ENCODE peak calls at places on chromosomes 6 and 20, in six cellular contexts. Q is A549, Z is IMR-90, P is aorta, O is astrocyte, W is mesendoderm. B is an unnamed sample.

GRCh38 chr20:9503530-9504251 is 10.7 kb upstream of the LAMP5 start:
- DNase-seq in Q (no peak), Z (peak; percentile 45), P (no peak), O (peak; percentile 61), W (peak; percentile 52), B (no peak)

GRCh38 chr6:105469951-105470350 is 67.1 kb upstream of the PREP start:
- DNase-seq in Q (no peak), Z (no peak), P (no peak), O (no peak), W (no peak), B (no peak)

GRCh38 chr20:63740070-63740500 is 509 bp downstream of the SLC2A4RG start:
- DNase-seq in Q (peak; percentile 45), Z (peak; percentile 7), P (peak; percentile 86), O (no peak), W (peak; percentile 44), B (no peak)

GRCh38 chr6:77403424-77403823 is 59.9 kb downstream of the HTR1B start:
- DNase-seq in Q (no peak), Z (peak; percentile 55), P (no peak), O (peak; percentile 10), W (peak; percentile 71), B (no peak)

GRCh38 chr6:16810411-16810810 is 49.2 kb upstream of the ATXN1 start:
- DNase-seq in Q (no peak), Z (no peak), P (no peak), O (no peak), W (no peak), B (no peak)

GRCh38 chr6:143268439-143268838 is 182.1 kb downstream of the ADAT2 start:
- DNase-seq in Q (no peak), Z (no peak), P (no peak), O (no peak), W (no peak), B (no peak)

GRCh38 chr20:10113746-10114145 is 79.0 kb downstream of the ANKEF1 start:
- DNase-seq in Q (no peak), Z (no peak), P (no peak), O (peak; percentile 48), W (no peak), B (no peak)

GRCh38 chr20:36145877-36146707 is 8.4 kb upstream of the EPB41L1 start:
- DNase-seq in Q (no peak), Z (peak; percentile 44), P (no peak), O (peak; percentile 23), W (no peak), B (no peak)

GRCh38 chr6:86255973-86256372 is 613.3 kb upstream of the SYNCRIP start:
- DNase-seq in Q (no peak), Z (no peak), P (no peak), O (no peak), W (no peak), B (no peak)

GRCh38 chr6:137950581-137950980 is 83.5 kb downstream of the TNFAIP3 start:
- DNase-seq in Q (no peak), Z (no peak), P (no peak), O (no peak), W (no peak), B (no peak)

GRCh38 chr20:62413896-62414481 is 6.9 kb upstream of the CABLES2 start:
- DNase-seq in Q (peak; percentile 47), Z (no peak), P (no peak), O (no peak), W (no peak), B (no peak)

GRCh38 chr6:71197770-71198169 is 90.8 kb upstream of the OGFRL1 start:
- DNase-seq in Q (no peak), Z (peak; percentile 81), P (no peak), O (peak; percentile 90), W (no peak), B (no peak)

GRCh38 chr20:62994850-62995249 is 11.9 kb downstream of the BHLHE23 start:
- DNase-seq in Q (no peak), Z (no peak), P (no peak), O (no peak), W (no peak), B (no peak)

GRCh38 chr6:147507162-147508072 is 1.1 kb upstream of the SAMD5 start:
- DNase-seq in Q (peak; percentile 20), Z (no peak), P (no peak), O (no peak), W (peak; percentile 30), B (no peak)

GRCh38 chr6:26075063-26075717 is 12.0 kb upstream of the HFE start:
- DNase-seq in Q (no peak), Z (no peak), P (no peak), O (no peak), W (peak; percentile 64), B (no peak)

GRCh38 chr6:42100029-42100901 is 42.2 kb downstream of the C6orf132 start:
- DNase-seq in Q (no peak), Z (peak; percentile 84), P (no peak), O (peak; percentile 67), W (no peak), B (peak; percentile 26)

GRCh38 chr6:89688328-89688727 is 49.8 kb upstream of the LYRM2 start:
- DNase-seq in Q (no peak), Z (no peak), P (no peak), O (no peak), W (no peak), B (no peak)

GRCh38 chr6:14344486-14344885 is 226.9 kb downstream of the CD83 start:
- DNase-seq in Q (no peak), Z (no peak), P (no peak), O (no peak), W (no peak), B (no peak)

GRCh38 chr6:41712651-41713103 is 22.7 kb downstream of the TFEB start:
- DNase-seq in Q (peak; percentile 81), Z (no peak), P (peak; percentile 87), O (no peak), W (no peak), B (no peak)

GRCh38 chr6:127225497-127225896 is 41.2 kb upstream of the RNF146 start:
- DNase-seq in Q (no peak), Z (no peak), P (no peak), O (no peak), W (peak; percentile 10), B (no peak)

GRCh38 chr20:22630698-22631097 is 46.3 kb upstream of the FOXA2 start:
- DNase-seq in Q (no peak), Z (no peak), P (no peak), O (no peak), W (no peak), B (no peak)

GRCh38 chr6:153131037-153131981 is at the start of gene RGS17:
- DNase-seq in Q (peak; percentile 65), Z (peak; percentile 73), P (peak; percentile 89), O (peak; percentile 55), W (peak; percentile 87), B (peak; percentile 44)

GRCh38 chr6:132131351-132131750 is 180.2 kb upstream of the CCN2 start:
- DNase-seq in Q (no peak), Z (no peak), P (no peak), O (no peak), W (no peak), B (no peak)

GRCh38 chr6:33297956-33298772 is 578 bp downstream of the RGL2 start:
- DNase-seq in Q (peak; percentile 76), Z (peak; percentile 75), P (peak; percentile 86), O (peak; percentile 68), W (peak; percentile 97), B (no peak)

GRCh38 chr6:33301877-33302276 is 3.1 kb upstream of the RGL2 start:
- DNase-seq in Q (no peak), Z (no peak), P (no peak), O (no peak), W (no peak), B (no peak)

GRCh38 chr6:33297406-33297955 is 1.3 kb downstream of the RGL2 start:
- DNase-seq in Q (no peak), Z (no peak), P (no peak), O (no peak), W (peak; percentile 87), B (no peak)

GRCh38 chr6:33298773-33299236 is at the start of gene RGL2:
- DNase-seq in Q (no peak), Z (peak; percentile 33), P (peak; percentile 96), O (no peak), W (no peak), B (no peak)

GRCh38 chr6:33299237-33299944 is 649 bp upstream of the RGL2 start:
- DNase-seq in Q (peak; percentile 74), Z (peak; percentile 88), P (peak; percentile 97), O (peak; percentile 82), W (peak; percentile 95), B (peak; percentile 77)
- H3K27ac ChIP-seq in Q (peak overlapping the region; percentile 72), Z (peak overlapping the region; percentile 87), P (peak overlapping the region; percentile 84), O (peak overlapping the region; percentile 87), W (peak overlapping the region; percentile 99), B (peak overlapping the region; percentile 98)

DNA sequence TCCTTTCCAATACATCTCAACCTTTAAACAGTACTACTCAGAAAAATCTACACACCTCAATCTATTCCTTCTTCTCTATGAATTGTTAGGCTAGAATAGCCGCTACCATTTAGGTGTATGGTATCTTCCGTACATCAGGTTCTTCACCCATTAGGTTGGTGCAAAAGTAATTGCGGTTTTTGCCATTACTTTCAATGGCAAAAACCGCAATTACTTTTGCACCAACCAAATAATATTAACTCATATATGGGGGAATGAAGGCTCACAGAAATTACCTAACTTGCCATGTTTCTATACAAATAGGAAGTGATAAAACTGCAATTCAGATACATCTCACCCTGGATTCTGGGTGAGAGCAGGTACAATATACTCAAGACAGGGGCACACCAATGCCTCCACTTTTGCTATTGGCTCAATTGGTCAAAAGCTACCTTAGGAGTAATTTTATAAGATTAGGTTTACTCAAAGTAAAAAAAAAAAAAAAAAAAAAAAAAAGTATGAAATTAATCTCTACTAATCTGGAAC is 37.7 kb upstream of the ARHGAP18 start:
- DNase-seq in Q (no peak), Z (no peak), P (no peak), O (no peak), W (no peak), B (no peak)
- H3K27ac ChIP-seq in Q (no peak overlapping the region), Z (no peak overlapping the region), P (no peak overlapping the region), O (no peak overlapping the region), W (no peak overlapping the region), B (no peak overlapping the region)

DNA sequence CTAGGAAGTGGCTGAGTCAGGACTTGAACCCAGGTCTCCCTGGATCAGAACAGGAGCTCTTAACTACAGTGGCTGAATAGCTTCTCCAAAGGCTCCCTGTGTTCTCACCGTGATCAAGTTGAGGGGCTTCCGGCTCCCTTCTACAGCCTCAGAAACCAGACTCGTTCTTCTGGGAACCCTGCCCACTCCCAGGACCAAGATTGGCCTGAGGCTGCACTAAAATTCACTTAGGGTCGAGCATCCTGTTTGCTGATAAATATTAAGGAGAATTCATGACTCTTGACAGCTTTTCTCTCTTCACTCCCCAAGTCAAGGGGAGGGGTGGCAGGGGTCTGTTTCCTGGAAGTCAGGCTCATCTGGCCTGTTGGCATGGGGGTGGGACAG is 44.6 kb upstream of the TTPAL start:
- DNase-seq in Q (no peak), Z (no peak), P (peak; percentile 37), O (no peak), W (no peak), B (no peak)
- H3K27ac ChIP-seq in Q (no peak overlapping the region), Z (no peak overlapping the region), P (no peak overlapping the region), O (no peak overlapping the region), W (no peak overlapping the region), B (no peak overlapping the region)

GRCh38 chr20:45056473-45057148 is 44.3 kb downstream of the KCNS1 start:
- DNase-seq in Q (no peak), Z (no peak), P (no peak), O (no peak), W (no peak), B (no peak)

GRCh38 chr20:45055056-45055455 is 45.9 kb downstream of the KCNS1 start:
- DNase-seq in Q (no peak), Z (no peak), P (no peak), O (no peak), W (no peak), B (no peak)

GRCh38 chr20:45051497-45052060 is 49.3 kb downstream of the KCNS1 start:
- DNase-seq in Q (no peak), Z (no peak), P (no peak), O (no peak), W (no peak), B (no peak)

GRCh38 chr20:45052698-45053440 is 48.1 kb downstream of the KCNS1 start:
- DNase-seq in Q (no peak), Z (peak; percentile 81), P (no peak), O (peak; percentile 96), W (no peak), B (no peak)

GRCh38 chr20:45053441-45054351 is 47.2 kb downstream of the KCNS1 start:
- DNase-seq in Q (no peak), Z (no peak), P (no peak), O (no peak), W (peak; percentile 35), B (no peak)
- H3K27ac ChIP-seq in Q (no peak overlapping the region), Z (peak overlapping the region; percentile 72), P (peak overlapping the region; percentile 57), O (peak overlapping the region; percentile 48), W (no peak overlapping the region), B (peak overlapping the region; percentile 11)

B was measured in AG04450.